ENCODE peak calls at places on chromosomes 13 and 19, in four cellular contexts. Q is left ventricle myocardium superior, A is right cardiac atrium, E is pancreas. K is an unnamed sample.
A peak's percentile ranks its signal among the peaks of the same experiment; 100 is the strongest.

GRCh38 chr13:73331556-73331955 is 272.8 kb downstream of the KLF5 start:
- DNase-seq in A (no peak), Q (no peak), E (no peak), K (no peak)

GRCh38 chr19:18468517-18468916 is 30.6 kb upstream of the ISYNA1 start:
- DNase-seq in E (peak; percentile 52), A (no peak), Q (peak; percentile 56), K (peak; percentile 65)

GRCh38 chr19:48085904-48086864 is 24.4 kb downstream of the PLA2G4C start:
- DNase-seq in Q (no peak), E (no peak), A (no peak), K (no peak)

GRCh38 chr19:6402834-6403608 is 10.1 kb upstream of the GTF2F1 start:
- DNase-seq in Q (peak; percentile 59), E (no peak), A (peak; percentile 76), K (no peak)

GRCh38 chr19:5900976-5901375 is 2.6 kb downstream of the NDUFA11 start:
- DNase-seq in A (no peak), Q (no peak), E (peak; percentile 12), K (no peak)

GRCh38 chr19:3808420-3809143 is 22.4 kb upstream of the MATK start:
- DNase-seq in E (no peak), A (peak; percentile 58), Q (no peak), K (peak; percentile 70)

GRCh38 chr13:111210488-111210887 is 95.4 kb downstream of the ARHGEF7 start:
- DNase-seq in A (peak; percentile 78), E (no peak), Q (peak; percentile 74), K (no peak)

GRCh38 chr19:18589380-18590272 is 1.0 kb downstream of the REX1BD start:
- DNase-seq in E (peak; percentile 67), Q (peak; percentile 80), A (peak; percentile 87), K (peak; percentile 78)

GRCh38 chr13:30192320-30193093 is 114.8 kb downstream of the KATNAL1 start:
- DNase-seq in A (no peak), Q (no peak), E (no peak), K (no peak)